ENCODE peak calls at places on chromosomes 16 and 17, in six cellular contexts. One of them, this sample, is unnamed.

GRCh38 chr16:2962334-2963073 is 1.6 kb upstream of the KREMEN2 start:
- DNase-seq in aorta: no peak
- DNase-seq in stimulated activated naive CD8-positive, alpha-beta T cell treated with anti-CD3 and anti-CD28 coated beads, Interleukin-15, Interleukin-2, amounts not matched to agents 100 U/mL and 50 U/mL, for 24 hours: no peak
- DNase-seq in left cardiac atrium: no peak
- DNase-seq in NCI-H1694: no peak
- DNase-seq in stimulated activated CD4-positive, alpha-beta T cell treated with anti-CD3 and anti-CD28 coated beads, TNF-alpha, amount 100 ng/mL, for 48 hours: no peak
- DNase-seq in this sample: no peak

GRCh38 chr16:82700541-82701240 is 73.9 kb downstream of the CDH13 start:
- DNase-seq in aorta: no peak
- DNase-seq in stimulated activated naive CD8-positive, alpha-beta T cell treated with anti-CD3 and anti-CD28 coated beads, Interleukin-15, Interleukin-2, amounts not matched to agents 100 U/mL and 50 U/mL, for 24 hours: no peak
- DNase-seq in left cardiac atrium: no peak
- DNase-seq in NCI-H1694: no peak
- DNase-seq in stimulated activated CD4-positive, alpha-beta T cell treated with anti-CD3 and anti-CD28 coated beads, TNF-alpha, amount 100 ng/mL, for 48 hours: no peak
- DNase-seq in this sample: no peak

GRCh38 chr16:49407873-49408565 is 34.4 kb downstream of the C16orf78 start:
- DNase-seq in aorta: peak
- DNase-seq in stimulated activated naive CD8-positive, alpha-beta T cell treated with anti-CD3 and anti-CD28 coated beads, Interleukin-15, Interleukin-2, amounts not matched to agents 100 U/mL and 50 U/mL, for 24 hours: peak
- DNase-seq in left cardiac atrium: peak
- DNase-seq in NCI-H1694: peak
- DNase-seq in stimulated activated CD4-positive, alpha-beta T cell treated with anti-CD3 and anti-CD28 coated beads, TNF-alpha, amount 100 ng/mL, for 48 hours: peak
- DNase-seq in this sample: peak

GRCh38 chr16:86887416-86887815 is 309.1 kb downstream of the FOXL1 start:
- DNase-seq in aorta: no peak
- DNase-seq in stimulated activated naive CD8-positive, alpha-beta T cell treated with anti-CD3 and anti-CD28 coated beads, Interleukin-15, Interleukin-2, amounts not matched to agents 100 U/mL and 50 U/mL, for 24 hours: no peak
- DNase-seq in left cardiac atrium: no peak
- DNase-seq in NCI-H1694: no peak
- DNase-seq in stimulated activated CD4-positive, alpha-beta T cell treated with anti-CD3 and anti-CD28 coated beads, TNF-alpha, amount 100 ng/mL, for 48 hours: no peak
- DNase-seq in this sample: no peak

GRCh38 chr16:82264781-82265180 is 94.8 kb upstream of the MPHOSPH6 start:
- DNase-seq in aorta: no peak
- DNase-seq in stimulated activated naive CD8-positive, alpha-beta T cell treated with anti-CD3 and anti-CD28 coated beads, Interleukin-15, Interleukin-2, amounts not matched to agents 100 U/mL and 50 U/mL, for 24 hours: no peak
- DNase-seq in left cardiac atrium: no peak
- DNase-seq in NCI-H1694: no peak
- DNase-seq in stimulated activated CD4-positive, alpha-beta T cell treated with anti-CD3 and anti-CD28 coated beads, TNF-alpha, amount 100 ng/mL, for 48 hours: no peak
- DNase-seq in this sample: no peak

GRCh38 chr17:144936-145670 is 7.7 kb downstream of the SCGB1C2 start:
- DNase-seq in aorta: peak
- DNase-seq in stimulated activated naive CD8-positive, alpha-beta T cell treated with anti-CD3 and anti-CD28 coated beads, Interleukin-15, Interleukin-2, amounts not matched to agents 100 U/mL and 50 U/mL, for 24 hours: no peak
- DNase-seq in left cardiac atrium: peak
- DNase-seq in NCI-H1694: no peak
- DNase-seq in stimulated activated CD4-positive, alpha-beta T cell treated with anti-CD3 and anti-CD28 coated beads, TNF-alpha, amount 100 ng/mL, for 48 hours: no peak
- DNase-seq in this sample: no peak

GRCh38 chr17:81511800-81512559 is 619 bp downstream of the ACTG1 start:
- DNase-seq in aorta: no peak
- DNase-seq in stimulated activated naive CD8-positive, alpha-beta T cell treated with anti-CD3 and anti-CD28 coated beads, Interleukin-15, Interleukin-2, amounts not matched to agents 100 U/mL and 50 U/mL, for 24 hours: peak
- DNase-seq in left cardiac atrium: peak
- DNase-seq in NCI-H1694: no peak
- DNase-seq in stimulated activated CD4-positive, alpha-beta T cell treated with anti-CD3 and anti-CD28 coated beads, TNF-alpha, amount 100 ng/mL, for 48 hours: no peak
- DNase-seq in this sample: no peak

GRCh38 chr17:37708616-37709212 is 36.1 kb downstream of the HNF1B start:
- DNase-seq in aorta: no peak
- DNase-seq in stimulated activated naive CD8-positive, alpha-beta T cell treated with anti-CD3 and anti-CD28 coated beads, Interleukin-15, Interleukin-2, amounts not matched to agents 100 U/mL and 50 U/mL, for 24 hours: peak
- DNase-seq in left cardiac atrium: no peak
- DNase-seq in NCI-H1694: no peak
- DNase-seq in stimulated activated CD4-positive, alpha-beta T cell treated with anti-CD3 and anti-CD28 coated beads, TNF-alpha, amount 100 ng/mL, for 48 hours: no peak
- DNase-seq in this sample: no peak

GRCh38 chr17:968812-969766 is 10.5 kb downstream of the NXN start:
- DNase-seq in aorta: no peak
- DNase-seq in stimulated activated naive CD8-positive, alpha-beta T cell treated with anti-CD3 and anti-CD28 coated beads, Interleukin-15, Interleukin-2, amounts not matched to agents 100 U/mL and 50 U/mL, for 24 hours: no peak
- DNase-seq in left cardiac atrium: no peak
- DNase-seq in NCI-H1694: no peak
- DNase-seq in stimulated activated CD4-positive, alpha-beta T cell treated with anti-CD3 and anti-CD28 coated beads, TNF-alpha, amount 100 ng/mL, for 48 hours: no peak
- DNase-seq in this sample: no peak

GRCh38 chr17:37083461-37083860 is 134.7 kb downstream of the AATF start:
- DNase-seq in aorta: no peak
- DNase-seq in stimulated activated naive CD8-positive, alpha-beta T cell treated with anti-CD3 and anti-CD28 coated beads, Interleukin-15, Interleukin-2, amounts not matched to agents 100 U/mL and 50 U/mL, for 24 hours: no peak
- DNase-seq in left cardiac atrium: no peak
- DNase-seq in NCI-H1694: no peak
- DNase-seq in stimulated activated CD4-positive, alpha-beta T cell treated with anti-CD3 and anti-CD28 coated beads, TNF-alpha, amount 100 ng/mL, for 48 hours: no peak
- DNase-seq in this sample: no peak

GRCh38 chr16:31135535-31136286 is at the start of gene PRSS8:
- DNase-seq in aorta: no peak
- DNase-seq in stimulated activated naive CD8-positive, alpha-beta T cell treated with anti-CD3 and anti-CD28 coated beads, Interleukin-15, Interleukin-2, amounts not matched to agents 100 U/mL and 50 U/mL, for 24 hours: no peak
- DNase-seq in left cardiac atrium: no peak
- DNase-seq in NCI-H1694: no peak
- DNase-seq in stimulated activated CD4-positive, alpha-beta T cell treated with anti-CD3 and anti-CD28 coated beads, TNF-alpha, amount 100 ng/mL, for 48 hours: no peak
- DNase-seq in this sample: no peak

GRCh38 chr17:8408371-8408770 is 10.7 kb upstream of the RNF222 start:
- DNase-seq in aorta: no peak
- DNase-seq in stimulated activated naive CD8-positive, alpha-beta T cell treated with anti-CD3 and anti-CD28 coated beads, Interleukin-15, Interleukin-2, amounts not matched to agents 100 U/mL and 50 U/mL, for 24 hours: no peak
- DNase-seq in left cardiac atrium: no peak
- DNase-seq in NCI-H1694: no peak
- DNase-seq in stimulated activated CD4-positive, alpha-beta T cell treated with anti-CD3 and anti-CD28 coated beads, TNF-alpha, amount 100 ng/mL, for 48 hours: no peak
- DNase-seq in this sample: no peak

GRCh38 chr16:86383488-86384262 is 126.7 kb upstream of the FOXF1 start:
- DNase-seq in aorta: no peak
- DNase-seq in stimulated activated naive CD8-positive, alpha-beta T cell treated with anti-CD3 and anti-CD28 coated beads, Interleukin-15, Interleukin-2, amounts not matched to agents 100 U/mL and 50 U/mL, for 24 hours: no peak
- DNase-seq in left cardiac atrium: no peak
- DNase-seq in NCI-H1694: no peak
- DNase-seq in stimulated activated CD4-positive, alpha-beta T cell treated with anti-CD3 and anti-CD28 coated beads, TNF-alpha, amount 100 ng/mL, for 48 hours: no peak
- DNase-seq in this sample: no peak

GRCh38 chr17:57463103-57463885 is 207.0 kb downstream of the MSI2 start:
- DNase-seq in aorta: peak
- DNase-seq in stimulated activated naive CD8-positive, alpha-beta T cell treated with anti-CD3 and anti-CD28 coated beads, Interleukin-15, Interleukin-2, amounts not matched to agents 100 U/mL and 50 U/mL, for 24 hours: peak
- DNase-seq in left cardiac atrium: no peak
- DNase-seq in NCI-H1694: no peak
- DNase-seq in stimulated activated CD4-positive, alpha-beta T cell treated with anti-CD3 and anti-CD28 coated beads, TNF-alpha, amount 100 ng/mL, for 48 hours: peak
- DNase-seq in this sample: no peak

GRCh38 chr16:19223235-19223847 is 55.3 kb downstream of the SYT17 start:
- DNase-seq in aorta: no peak
- DNase-seq in stimulated activated naive CD8-positive, alpha-beta T cell treated with anti-CD3 and anti-CD28 coated beads, Interleukin-15, Interleukin-2, amounts not matched to agents 100 U/mL and 50 U/mL, for 24 hours: peak
- DNase-seq in left cardiac atrium: no peak
- DNase-seq in NCI-H1694: peak
- DNase-seq in stimulated activated CD4-positive, alpha-beta T cell treated with anti-CD3 and anti-CD28 coated beads, TNF-alpha, amount 100 ng/mL, for 48 hours: peak
- DNase-seq in this sample: no peak

GRCh38 chr17:32912218-32912897 is 15.6 kb upstream of the TMEM98 start:
- DNase-seq in aorta: peak
- DNase-seq in stimulated activated naive CD8-positive, alpha-beta T cell treated with anti-CD3 and anti-CD28 coated beads, Interleukin-15, Interleukin-2, amounts not matched to agents 100 U/mL and 50 U/mL, for 24 hours: no peak
- DNase-seq in left cardiac atrium: peak
- DNase-seq in NCI-H1694: no peak
- DNase-seq in stimulated activated CD4-positive, alpha-beta T cell treated with anti-CD3 and anti-CD28 coated beads, TNF-alpha, amount 100 ng/mL, for 48 hours: no peak
- DNase-seq in this sample: no peak

GRCh38 chr16:28974007-28974436 is 556 bp upstream of the SPNS1 start:
- DNase-seq in aorta: peak
- DNase-seq in stimulated activated naive CD8-positive, alpha-beta T cell treated with anti-CD3 and anti-CD28 coated beads, Interleukin-15, Interleukin-2, amounts not matched to agents 100 U/mL and 50 U/mL, for 24 hours: peak
- DNase-seq in left cardiac atrium: peak
- DNase-seq in NCI-H1694: peak
- DNase-seq in stimulated activated CD4-positive, alpha-beta T cell treated with anti-CD3 and anti-CD28 coated beads, TNF-alpha, amount 100 ng/mL, for 48 hours: no peak
- DNase-seq in this sample: peak

GRCh38 chr17:21160401-21160800 is 33.6 kb downstream of the DHRS7B start:
- DNase-seq in aorta: no peak
- DNase-seq in stimulated activated naive CD8-positive, alpha-beta T cell treated with anti-CD3 and anti-CD28 coated beads, Interleukin-15, Interleukin-2, amounts not matched to agents 100 U/mL and 50 U/mL, for 24 hours: no peak
- DNase-seq in left cardiac atrium: no peak
- DNase-seq in NCI-H1694: no peak
- DNase-seq in stimulated activated CD4-positive, alpha-beta T cell treated with anti-CD3 and anti-CD28 coated beads, TNF-alpha, amount 100 ng/mL, for 48 hours: no peak
- DNase-seq in this sample: no peak

GRCh38 chr17:75124041-75124818 is 7.3 kb downstream of the NT5C start:
- DNase-seq in aorta: no peak
- DNase-seq in stimulated activated naive CD8-positive, alpha-beta T cell treated with anti-CD3 and anti-CD28 coated beads, Interleukin-15, Interleukin-2, amounts not matched to agents 100 U/mL and 50 U/mL, for 24 hours: peak
- DNase-seq in left cardiac atrium: peak
- DNase-seq in NCI-H1694: no peak
- DNase-seq in stimulated activated CD4-positive, alpha-beta T cell treated with anti-CD3 and anti-CD28 coated beads, TNF-alpha, amount 100 ng/mL, for 48 hours: peak
- DNase-seq in this sample: no peak

GRCh38 chr16:59684911-59685310 is 950.8 kb upstream of the GOT2 start:
- DNase-seq in aorta: no peak
- DNase-seq in stimulated activated naive CD8-positive, alpha-beta T cell treated with anti-CD3 and anti-CD28 coated beads, Interleukin-15, Interleukin-2, amounts not matched to agents 100 U/mL and 50 U/mL, for 24 hours: no peak
- DNase-seq in left cardiac atrium: no peak
- DNase-seq in NCI-H1694: no peak
- DNase-seq in stimulated activated CD4-positive, alpha-beta T cell treated with anti-CD3 and anti-CD28 coated beads, TNF-alpha, amount 100 ng/mL, for 48 hours: no peak
- DNase-seq in this sample: no peak

GRCh38 chr17:909642-910323 is 69.8 kb downstream of the NXN start:
- DNase-seq in aorta: no peak
- DNase-seq in stimulated activated naive CD8-positive, alpha-beta T cell treated with anti-CD3 and anti-CD28 coated beads, Interleukin-15, Interleukin-2, amounts not matched to agents 100 U/mL and 50 U/mL, for 24 hours: no peak
- DNase-seq in left cardiac atrium: peak
- DNase-seq in NCI-H1694: no peak
- DNase-seq in stimulated activated CD4-positive, alpha-beta T cell treated with anti-CD3 and anti-CD28 coated beads, TNF-alpha, amount 100 ng/mL, for 48 hours: no peak
- DNase-seq in this sample: no peak

GRCh38 chr17:56034120-56034757 is 119.0 kb upstream of the ANKFN1 start:
- DNase-seq in aorta: no peak
- DNase-seq in stimulated activated naive CD8-positive, alpha-beta T cell treated with anti-CD3 and anti-CD28 coated beads, Interleukin-15, Interleukin-2, amounts not matched to agents 100 U/mL and 50 U/mL, for 24 hours: no peak
- DNase-seq in left cardiac atrium: no peak
- DNase-seq in NCI-H1694: no peak
- DNase-seq in stimulated activated CD4-positive, alpha-beta T cell treated with anti-CD3 and anti-CD28 coated beads, TNF-alpha, amount 100 ng/mL, for 48 hours: no peak
- DNase-seq in this sample: no peak

GRCh38 chr17:28367641-28368305 is 2.3 kb downstream of the VTN start:
- DNase-seq in aorta: no peak
- DNase-seq in stimulated activated naive CD8-positive, alpha-beta T cell treated with anti-CD3 and anti-CD28 coated beads, Interleukin-15, Interleukin-2, amounts not matched to agents 100 U/mL and 50 U/mL, for 24 hours: no peak
- DNase-seq in left cardiac atrium: no peak
- DNase-seq in NCI-H1694: no peak
- DNase-seq in stimulated activated CD4-positive, alpha-beta T cell treated with anti-CD3 and anti-CD28 coated beads, TNF-alpha, amount 100 ng/mL, for 48 hours: no peak
- DNase-seq in this sample: no peak

GRCh38 chr16:64250866-64251265 is 871.0 kb downstream of the CDH11 start:
- DNase-seq in aorta: no peak
- DNase-seq in stimulated activated naive CD8-positive, alpha-beta T cell treated with anti-CD3 and anti-CD28 coated beads, Interleukin-15, Interleukin-2, amounts not matched to agents 100 U/mL and 50 U/mL, for 24 hours: no peak
- DNase-seq in left cardiac atrium: peak
- DNase-seq in NCI-H1694: no peak
- DNase-seq in stimulated activated CD4-positive, alpha-beta T cell treated with anti-CD3 and anti-CD28 coated beads, TNF-alpha, amount 100 ng/mL, for 48 hours: no peak
- DNase-seq in this sample: no peak

GRCh38 chr16:47043200-47043599 is 69.7 kb upstream of the DNAJA2 start:
- DNase-seq in aorta: no peak
- DNase-seq in stimulated activated naive CD8-positive, alpha-beta T cell treated with anti-CD3 and anti-CD28 coated beads, Interleukin-15, Interleukin-2, amounts not matched to agents 100 U/mL and 50 U/mL, for 24 hours: no peak
- DNase-seq in left cardiac atrium: no peak
- DNase-seq in NCI-H1694: peak
- DNase-seq in stimulated activated CD4-positive, alpha-beta T cell treated with anti-CD3 and anti-CD28 coated beads, TNF-alpha, amount 100 ng/mL, for 48 hours: no peak
- DNase-seq in this sample: no peak

GRCh38 chr16:15502041-15502725 is 67.8 kb downstream of the BMERB1 start:
- DNase-seq in aorta: peak
- DNase-seq in stimulated activated naive CD8-positive, alpha-beta T cell treated with anti-CD3 and anti-CD28 coated beads, Interleukin-15, Interleukin-2, amounts not matched to agents 100 U/mL and 50 U/mL, for 24 hours: no peak
- DNase-seq in left cardiac atrium: peak
- DNase-seq in NCI-H1694: no peak
- DNase-seq in stimulated activated CD4-positive, alpha-beta T cell treated with anti-CD3 and anti-CD28 coated beads, TNF-alpha, amount 100 ng/mL, for 48 hours: no peak
- DNase-seq in this sample: no peak